ENCODE peak calls at places on chromosomes 16 and 17, in seven cellular contexts. One of them, this sample, is unnamed.
A peak's percentile ranks its signal among the peaks of the same experiment; 100 is the strongest.

GRCh38 chr17:42676424-42677011 is at the start of gene PLEKHH3:
- DNase-seq in IMR-90: no peak
- DNase-seq in mammary epithelial cell: peak; percentile 45
- DNase-seq in NCI-H2171: no peak
- DNase-seq in stimulated activated CD4-positive, alpha-beta T cell treated with anti-CD3 and anti-CD28 coated beads, Interleukin-1b, Interleukin-23, amount 100 ng/mL, for 1 hour: no peak
- DNase-seq in CD4-positive, alpha-beta T cell: no peak
- DNase-seq in RPMI8226: peak; percentile 36
- DNase-seq in this sample: no peak

GRCh38 chr17:64378890-64379354 is 11.7 kb downstream of the PECAM1 start:
- DNase-seq in mammary epithelial cell: no peak
- DNase-seq in stimulated activated CD4-positive, alpha-beta T cell treated with anti-CD3 and anti-CD28 coated beads, Interleukin-1b, Interleukin-23, amount 100 ng/mL, for 1 hour: no peak
- DNase-seq in RPMI8226: peak; percentile 91
- DNase-seq in IMR-90: no peak
- DNase-seq in CD4-positive, alpha-beta T cell: no peak
- DNase-seq in NCI-H2171: peak; percentile 87
- DNase-seq in this sample: no peak

GRCh38 chr16:2468725-2469398 is 2.2 kb upstream of the NTN3 start:
- DNase-seq in stimulated activated CD4-positive, alpha-beta T cell treated with anti-CD3 and anti-CD28 coated beads, Interleukin-1b, Interleukin-23, amount 100 ng/mL, for 1 hour: no peak
- DNase-seq in NCI-H2171: peak; percentile 99
- DNase-seq in mammary epithelial cell: no peak
- DNase-seq in IMR-90: no peak
- DNase-seq in RPMI8226: peak; percentile 45
- DNase-seq in CD4-positive, alpha-beta T cell: no peak
- DNase-seq in this sample: no peak

GRCh38 chr16:67349172-67349571 is 22.6 kb downstream of the LRRC36 start:
- DNase-seq in IMR-90: peak; percentile 44
- DNase-seq in CD4-positive, alpha-beta T cell: no peak
- DNase-seq in mammary epithelial cell: peak; percentile 20
- DNase-seq in RPMI8226: peak; percentile 60
- DNase-seq in NCI-H2171: peak; percentile 24
- DNase-seq in stimulated activated CD4-positive, alpha-beta T cell treated with anti-CD3 and anti-CD28 coated beads, Interleukin-1b, Interleukin-23, amount 100 ng/mL, for 1 hour: no peak
- DNase-seq in this sample: no peak

GRCh38 chr17:17698371-17698770 is 17.1 kb downstream of the RAI1 start:
- DNase-seq in NCI-H2171: no peak
- DNase-seq in IMR-90: no peak
- DNase-seq in CD4-positive, alpha-beta T cell: no peak
- DNase-seq in stimulated activated CD4-positive, alpha-beta T cell treated with anti-CD3 and anti-CD28 coated beads, Interleukin-1b, Interleukin-23, amount 100 ng/mL, for 1 hour: no peak
- DNase-seq in mammary epithelial cell: no peak
- DNase-seq in RPMI8226: no peak
- DNase-seq in this sample: no peak

GRCh38 chr17:9576521-9577401 is at the start of gene CFAP52:
- DNase-seq in stimulated activated CD4-positive, alpha-beta T cell treated with anti-CD3 and anti-CD28 coated beads, Interleukin-1b, Interleukin-23, amount 100 ng/mL, for 1 hour: peak; percentile 69
- DNase-seq in CD4-positive, alpha-beta T cell: peak; percentile 68
- DNase-seq in NCI-H2171: no peak
- DNase-seq in RPMI8226: peak; percentile 60
- DNase-seq in mammary epithelial cell: peak; percentile 73
- DNase-seq in IMR-90: peak; percentile 70
- DNase-seq in this sample: peak; percentile 75

GRCh38 chr17:58368860-58369213 is 16.8 kb upstream of the SUPT4H1 start:
- DNase-seq in RPMI8226: no peak
- DNase-seq in CD4-positive, alpha-beta T cell: no peak
- DNase-seq in mammary epithelial cell: no peak
- DNase-seq in stimulated activated CD4-positive, alpha-beta T cell treated with anti-CD3 and anti-CD28 coated beads, Interleukin-1b, Interleukin-23, amount 100 ng/mL, for 1 hour: no peak
- DNase-seq in IMR-90: no peak
- DNase-seq in NCI-H2171: no peak
- DNase-seq in this sample: no peak

GRCh38 chr17:9937164-9937835 is 32.2 kb upstream of the RCVRN start:
- DNase-seq in stimulated activated CD4-positive, alpha-beta T cell treated with anti-CD3 and anti-CD28 coated beads, Interleukin-1b, Interleukin-23, amount 100 ng/mL, for 1 hour: no peak
- DNase-seq in IMR-90: no peak
- DNase-seq in mammary epithelial cell: no peak
- DNase-seq in CD4-positive, alpha-beta T cell: no peak
- DNase-seq in NCI-H2171: no peak
- DNase-seq in RPMI8226: no peak
- DNase-seq in this sample: no peak

This sample was measured in T-helper 1 cell.